ENCODE peak calls at places on chromosomes 6 and 20, in nine cellular contexts. F is uterus, R is mesendoderm, W is neural progenitor cell, U is sigmoid colon, S is HCT116, X is heart left ventricle, D is MM.1S, M is endodermal cell. T is an unnamed sample.
A peak's percentile ranks its signal among the peaks of the same experiment; 100 is the strongest.

GRCh38 chr20:57622579-57623381 is 2.6 kb upstream of the ZBP1 start:
- DNase-seq in X (no peak), S (peak; percentile 45), D (peak; percentile 75), W (peak; percentile 63), U (no peak), R (peak; percentile 85), M (peak; percentile 91), F (peak; percentile 36), T (peak; percentile 62)

GRCh38 chr20:11906626-11907480 is 10.8 kb upstream of the BTBD3 start:
- DNase-seq in S (no peak), R (no peak), X (no peak), F (no peak), M (no peak), W (no peak), D (no peak), U (no peak), T (no peak)

GRCh38 chr20:36631651-36632050 is 14.3 kb downstream of the SLA2 start:
- DNase-seq in X (no peak), W (no peak), M (no peak), F (no peak), U (no peak), S (no peak), D (no peak), R (no peak), T (no peak)

GRCh38 chr6:11241793-11242201 is 9.3 kb upstream of the NEDD9 start:
- DNase-seq in D (no peak), F (peak; percentile 72), U (peak; percentile 79), S (no peak), W (peak; percentile 90), R (peak; percentile 85), X (peak; percentile 69), M (peak; percentile 95), T (peak; percentile 87)

GRCh38 chr6:33547499-33547898 is 32.6 kb downstream of the BAK1 start:
- DNase-seq in F (no peak), S (no peak), W (no peak), R (peak; percentile 98), X (no peak), U (no peak), M (peak; percentile 78), D (no peak), T (no peak)

GRCh38 chr20:43189614-43190331 is at the start of gene PTPRT:
- DNase-seq in D (no peak), F (no peak), U (no peak), R (no peak), W (peak; percentile 70), S (no peak), M (peak; percentile 63), X (no peak), T (no peak)

GRCh38 chr6:13638014-13638413 is 22.9 kb downstream of the NOL7 start:
- DNase-seq in S (no peak), M (no peak), W (no peak), U (no peak), D (no peak), X (no peak), F (no peak), R (no peak), T (no peak)

GRCh38 chr6:3848380-3848779 is 793 bp upstream of the FAM50B start:
- DNase-seq in R (no peak), U (no peak), X (no peak), D (no peak), F (no peak), W (no peak), S (no peak), M (no peak), T (no peak)

GRCh38 chr20:7943891-7944290 is 3.6 kb upstream of the HAO1 start:
- DNase-seq in D (no peak), M (no peak), W (no peak), F (no peak), S (no peak), U (no peak), X (no peak), R (no peak), T (no peak)

GRCh38 chr6:44000164-44000842 is 126.9 kb downstream of the MRPL14 start:
- DNase-seq in M (peak; percentile 92), R (peak; percentile 90), F (no peak), D (no peak), S (peak; percentile 65), W (no peak), U (no peak), X (no peak), T (peak; percentile 88)

GRCh38 chr20:35514371-35514960 is 15.0 kb downstream of the C20orf173 start:
- DNase-seq in F (no peak), S (no peak), W (no peak), D (no peak), M (no peak), R (no peak), U (no peak), X (no peak), T (no peak)

GRCh38 chr6:82872092-82872635 is 193.5 kb downstream of the UBE3D start:
- DNase-seq in U (no peak), M (no peak), D (no peak), F (no peak), W (no peak), S (no peak), X (no peak), R (no peak), T (no peak)

GRCh38 chr6:161164182-161164625 is 109.7 kb downstream of the AGPAT4 start:
- DNase-seq in F (no peak), X (no peak), R (no peak), D (no peak), U (peak; percentile 30), W (no peak), M (no peak), S (no peak), T (no peak)

GRCh38 chr6:164826831-164827468 is 482.5 kb downstream of the C6orf118 start:
- DNase-seq in X (no peak), D (no peak), M (no peak), W (no peak), U (no peak), S (no peak), R (no peak), F (no peak), T (no peak)

GRCh38 chr20:58683132-58683531 is 9.5 kb upstream of the NPEPL1 start:
- DNase-seq in W (no peak), R (no peak), M (no peak), D (no peak), S (no peak), U (no peak), F (no peak), X (no peak), T (no peak)

GRCh38 chr20:16978497-16978896 is 230.3 kb downstream of the OTOR start:
- DNase-seq in S (no peak), F (no peak), X (no peak), U (no peak), R (no peak), M (no peak), W (no peak), D (no peak), T (no peak)

GRCh38 chr20:4649941-4650681 is 71.6 kb upstream of the PRND start:
- DNase-seq in W (no peak), M (no peak), D (no peak), X (no peak), S (no peak), F (no peak), U (no peak), R (no peak), T (no peak)

GRCh38 chr20:17427646-17428045 is 103.5 kb downstream of the BFSP1 start:
- DNase-seq in U (no peak), S (no peak), F (no peak), R (no peak), D (no peak), W (no peak), M (no peak), X (no peak), T (no peak)

GRCh38 chr6:13267142-13267621 is 61.2 kb downstream of the TBC1D7 start:
- DNase-seq in M (no peak), U (no peak), X (no peak), D (no peak), R (no peak), W (no peak), S (no peak), F (no peak), T (no peak)

GRCh38 chr6:69022991-69023390 is 387.9 kb downstream of the ADGRB3 start:
- DNase-seq in S (no peak), U (no peak), F (no peak), R (no peak), M (no peak), D (no peak), W (no peak), X (no peak), T (no peak)
- H3K4me1 ChIP-seq in S (no peaks in the 10 kb centered on the region), U (no peaks in the 10 kb centered on the region), F (no peaks in the 10 kb centered on the region), R (no peaks in the 10 kb centered on the region), M (no peaks in the 10 kb centered on the region), D (no peaks in the 10 kb centered on the region), W (no peaks in the 10 kb centered on the region), X (no peaks in the 10 kb centered on the region), T (no peaks in the 10 kb centered on the region)

DNA sequence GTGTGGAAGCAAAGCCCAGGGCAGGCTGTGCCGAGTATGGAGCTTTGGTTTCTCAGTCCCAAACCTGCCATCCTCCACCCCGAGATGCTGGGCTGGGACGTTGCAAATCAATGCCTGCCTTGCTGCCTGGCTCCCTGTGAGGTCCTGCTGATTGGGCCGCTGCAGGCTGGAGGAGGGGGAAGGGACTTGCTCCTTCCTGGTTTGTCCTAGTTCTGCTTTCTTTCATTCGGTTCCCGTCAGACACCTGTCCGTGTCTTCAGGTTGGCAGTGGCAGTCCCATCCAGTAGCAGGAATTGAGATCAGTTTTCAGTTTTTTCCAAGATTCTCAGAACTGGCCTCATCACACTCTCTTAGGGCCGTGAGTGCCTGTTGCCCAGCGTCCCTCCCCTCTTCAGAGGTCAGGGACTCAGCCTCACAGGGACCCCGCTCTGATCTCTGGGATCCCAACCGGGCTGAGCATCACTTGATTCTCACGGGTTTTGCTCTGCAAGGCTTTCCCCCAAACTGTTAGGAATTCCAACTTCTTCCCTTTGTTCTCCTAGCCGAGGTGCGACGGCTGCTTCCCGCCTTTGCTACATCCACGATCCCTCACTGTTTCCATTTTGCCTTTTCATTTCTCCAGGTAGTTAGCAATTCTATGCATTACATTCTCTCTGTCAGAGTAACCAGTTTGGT is 24.2 kb upstream of the TAGAP start:
- DNase-seq in R (peak; percentile 25), M (peak; percentile 75), W (peak; percentile 12), D (no peak), U (no peak), X (no peak), F (no peak), S (no peak), T (no peak)
- H3K27ac ChIP-seq in R (no peak overlapping the region), M (no peak overlapping the region), W (no peak overlapping the region), D (no peak overlapping the region), U (no peak overlapping the region), X (no peak overlapping the region), F (peak overlapping the region; percentile 65), S (no peak overlapping the region), T (no peak overlapping the region)

GRCh38 chr6:135506270-135506997 is 8.9 kb upstream of the AHI1 start:
- DNase-seq in X (no peak), R (peak; percentile 50), U (no peak), D (peak; percentile 46), M (no peak), F (no peak), S (no peak), W (peak; percentile 37), T (no peak)
- H3K4me1 ChIP-seq in X (no peaks in the 10 kb centered on the region), R (peaks cover 5% of the 10 kb centered on the region), U (no peaks in the 10 kb centered on the region), D (no peaks in the 10 kb centered on the region), M (peaks cover 14% of the 10 kb centered on the region), F (no peaks in the 10 kb centered on the region), S (no peaks in the 10 kb centered on the region), W (no peaks in the 10 kb centered on the region), T (no peaks in the 10 kb centered on the region)

DNA sequence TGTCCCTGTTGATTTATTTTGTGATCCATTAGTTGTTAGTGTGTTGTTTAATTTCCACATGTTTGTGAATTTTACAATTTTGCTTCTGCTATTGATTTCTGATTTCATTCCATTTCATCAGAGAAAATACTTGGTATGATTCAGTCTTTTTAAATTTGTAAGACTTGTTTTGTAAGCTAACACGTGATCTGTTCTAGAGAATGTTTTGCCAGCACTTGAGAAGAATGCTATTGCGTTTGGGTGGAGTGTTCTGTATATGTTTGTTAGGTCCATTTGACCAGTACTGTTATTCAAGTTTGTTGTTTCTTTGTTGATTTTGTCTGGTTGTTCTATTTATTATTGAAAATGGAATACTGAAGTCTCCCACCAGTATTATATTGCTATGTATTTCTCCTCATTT is 53.9 kb downstream of the KIZ start:
- DNase-seq in S (no peak), W (no peak), U (no peak), R (no peak), F (no peak), X (no peak), M (no peak), D (no peak), T (no peak)
- H3K27ac ChIP-seq in S (no peak overlapping the region), W (no peak overlapping the region), U (peak overlapping the region; percentile 84), R (no peak overlapping the region), F (peak overlapping the region; percentile 83), X (no peak overlapping the region), M (no peak overlapping the region), D (no peak overlapping the region), T (no peak overlapping the region)

T was measured in lung.